ENCODE peak calls at places on chromosomes 4 and X, in seven cellular contexts. J is HepG2, X is fibroblast of lung, Q is IMR-90, I is endothelial cell of umbilical vein, U is PC-9, M is K562. Y is an unnamed sample.

GRCh38 chrX:18353931-18354368 is 538 bp downstream of the SCML2 start:
- DNase-seq in J (peak; percentile 7), X (no peak), Q (no peak), I (no peak), U (no peak), M (peak; percentile 46), Y (no peak)

GRCh38 chr4:141254326-141254725 is 33.6 kb downstream of the ZNF330 start:
- DNase-seq in J (no peak), X (no peak), Q (no peak), I (no peak), U (no peak), M (no peak), Y (no peak)

GRCh38 chr4:182449960-182450359 is 206.8 kb downstream of the TENM3 start:
- DNase-seq in J (no peak), X (peak; percentile 23), Q (no peak), I (no peak), U (no peak), M (no peak), Y (no peak)

GRCh38 chr4:111630705-111631104 is 514.5 kb upstream of the FAM241A start:
- DNase-seq in J (peak; percentile 7), X (peak; percentile 30), Q (peak; percentile 42), I (peak; percentile 35), U (no peak), M (no peak), Y (no peak)

GRCh38 chrX:64152857-64153256 is 52.7 kb downstream of the AMER1 start:
- DNase-seq in J (peak; percentile 30), X (no peak), Q (no peak), I (no peak), U (no peak), M (no peak), Y (no peak)

GRCh38 chr4:111494971-111495370 is 650.3 kb upstream of the FAM241A start:
- DNase-seq in J (no peak), X (peak; percentile 79), Q (peak; percentile 27), I (no peak), U (no peak), M (no peak), Y (no peak)

GRCh38 chr4:6701371-6701770 is 7.7 kb downstream of the S100P start:
- DNase-seq in J (peak; percentile 46), X (no peak), Q (no peak), I (no peak), U (no peak), M (peak; percentile 66), Y (peak; percentile 52)

GRCh38 chr4:38759790-38760122 is 23.0 kb downstream of the TLR10 start:
- DNase-seq in J (no peak), X (no peak), Q (no peak), I (no peak), U (no peak), M (no peak), Y (no peak)

GRCh38 chr4:52976523-52977230 is 114.6 kb downstream of the RASL11B start:
- DNase-seq in J (no peak), X (no peak), Q (no peak), I (peak; percentile 5), U (no peak), M (no peak), Y (no peak)

GRCh38 chrX:49951524-49952193 is 29.3 kb downstream of the CLCN5 start:
- DNase-seq in J (no peak), X (peak; percentile 51), Q (no peak), I (no peak), U (no peak), M (no peak), Y (no peak)

GRCh38 chrX:129654652-129655546 is at the start of gene APLN:
- DNase-seq in J (no peak), X (peak; percentile 46), Q (peak; percentile 19), I (peak; percentile 55), U (no peak), M (peak; percentile 38), Y (peak; percentile 86)

GRCh38 chrX:155819525-155819924 is 61.6 kb upstream of the VAMP7 start:
- DNase-seq in J (no peak), X (no peak), Q (no peak), I (no peak), U (no peak), M (no peak), Y (no peak)

GRCh38 chr4:16443504-16444088 is 217.3 kb upstream of the TAPT1 start:
- DNase-seq in J (peak; percentile 30), X (peak; percentile 45), Q (peak; percentile 52), I (peak; percentile 47), U (no peak), M (peak; percentile 34), Y (no peak)

GRCh38 chr4:94208268-94208667 is 603 bp downstream of the SMARCAD1 start:
- DNase-seq in J (no peak), X (no peak), Q (no peak), I (no peak), U (no peak), M (no peak), Y (no peak)

GRCh38 chrX:41491267-41492004 is 44.3 kb downstream of the NYX start:
- DNase-seq in J (no peak), X (peak; percentile 97), Q (peak; percentile 96), I (peak; percentile 86), U (peak; percentile 86), M (no peak), Y (peak; percentile 81)

GRCh38 chrX:112840382-112841113 is at the start of gene AMOT:
- DNase-seq in J (peak; percentile 1), X (peak; percentile 75), Q (peak; percentile 60), I (peak; percentile 77), U (peak; percentile 80), M (peak; percentile 72), Y (peak; percentile 79)

GRCh38 chrX:153763989-153764755 is at the start of gene PLXNB3:
- DNase-seq in J (peak; percentile 57), X (peak; percentile 55), Q (peak; percentile 58), I (peak; percentile 56), U (peak; percentile 68), M (peak; percentile 58), Y (peak; percentile 98)

GRCh38 chr4:147480891-147481576 is at the start of gene EDNRA:
- DNase-seq in J (no peak), X (peak; percentile 72), Q (peak; percentile 68), I (no peak), U (no peak), M (no peak), Y (peak; percentile 81)

GRCh38 chrX:55908685-55909212 is 191.2 kb downstream of the RRAGB start:
- DNase-seq in J (no peak), X (peak; percentile 1), Q (no peak), I (peak; percentile 19), U (peak; percentile 50), M (no peak), Y (no peak)

GRCh38 chrX:49995021-49995731 is 72.8 kb downstream of the CLCN5 start:
- DNase-seq in J (peak; percentile 30), X (peak; percentile 86), Q (peak; percentile 77), I (peak; percentile 10), U (peak; percentile 78), M (no peak), Y (peak; percentile 32)

GRCh38 chrX:30212172-30212571 is 3.2 kb upstream of the MAGEB2 start:
- DNase-seq in J (no peak), X (no peak), Q (no peak), I (no peak), U (no peak), M (no peak), Y (no peak)

GRCh38 chr4:7027284-7027683 is 15.9 kb upstream of the TADA2B start:
- DNase-seq in J (no peak), X (no peak), Q (no peak), I (no peak), U (no peak), M (no peak), Y (peak; percentile 44)

GRCh38 chr4:24915121-24915922 is 2.5 kb upstream of the CCDC149 start:
- DNase-seq in J (peak; percentile 6), X (peak; percentile 9), Q (no peak), I (peak; percentile 20), U (no peak), M (no peak), Y (peak; percentile 73)

GRCh38 chr4:40227284-40227683 is 30.5 kb downstream of the RHOH start:
- DNase-seq in J (no peak), X (no peak), Q (no peak), I (no peak), U (no peak), M (no peak), Y (no peak)

GRCh38 chr4:40231464-40231863 is 34.6 kb downstream of the RHOH start:
- DNase-seq in J (no peak), X (no peak), Q (no peak), I (no peak), U (no peak), M (no peak), Y (no peak)

GRCh38 chr4:40225497-40225896 is 28.7 kb downstream of the RHOH start:
- DNase-seq in J (no peak), X (no peak), Q (no peak), I (no peak), U (no peak), M (no peak), Y (no peak)

GRCh38 chr4:40232610-40233009 is 35.8 kb downstream of the RHOH start:
- DNase-seq in J (no peak), X (no peak), Q (no peak), I (no peak), U (no peak), M (no peak), Y (no peak)

GRCh38 chr4:40228497-40229365 is 31.9 kb downstream of the RHOH start:
- DNase-seq in J (no peak), X (no peak), Q (no peak), I (no peak), U (no peak), M (peak; percentile 48), Y (no peak)
- H3K4me2 ChIP-seq in J (no peak overlapping the region), X (no peak overlapping the region), Q (no peak overlapping the region), I (no peak overlapping the region), U (no peak overlapping the region), M (no peak overlapping the region), Y (no peak overlapping the region)

DNA sequence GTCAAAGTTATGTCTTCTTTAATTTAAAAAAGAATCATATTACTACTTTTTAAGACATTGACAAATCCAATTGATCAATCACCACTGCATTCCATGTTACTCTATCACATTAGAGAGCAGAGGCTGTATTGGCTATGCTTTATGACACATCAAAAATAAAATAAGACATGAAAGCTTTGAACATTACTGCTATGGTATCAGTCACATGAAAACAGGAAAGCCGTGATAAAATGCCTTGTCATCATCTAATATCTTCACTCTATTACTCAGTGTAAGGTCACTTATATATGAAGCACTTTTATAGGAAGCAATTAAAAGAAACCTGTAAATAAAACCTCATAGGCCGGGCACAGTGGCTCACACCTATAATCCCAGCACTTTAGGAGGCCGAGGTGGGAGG is 27.7 kb upstream of the CEP135 start:
- DNase-seq in J (no peak), X (no peak), Q (no peak), I (peak; percentile 23), U (no peak), M (no peak), Y (no peak)
- TF ChIP-seq CTCF in J (no peak), X (no peak), Q (no peak), I (no peak), U (no peak), M (no peak), Y (no peak)

GRCh38 chr4:120062663-120063195 is 3.9 kb downstream of the MAD2L1 start:
- DNase-seq in J (no peak), X (no peak), Q (peak; percentile 53), I (no peak), U (no peak), M (no peak), Y (peak; percentile 76)
- H3K36me3 ChIP-seq in J (peaks cover 7% of the 10 kb centered on the region), X (no peaks in the 10 kb centered on the region), Q (no peaks in the 10 kb centered on the region), I (peaks cover 18% of the 10 kb centered on the region), U (peaks cover 4% of the 10 kb centered on the region), M (peaks cover 72% of the 10 kb centered on the region), Y (peaks cover 5% of the 10 kb centered on the region)

GRCh38 chr4:138158746-138159297 is 83.3 kb downstream of the SLC7A11 start:
- DNase-seq in J (no peak), X (peak; percentile 86), Q (peak; percentile 91), I (peak; percentile 43), U (no peak), M (no peak), Y (no peak)
- H3K4me2 ChIP-seq in J (no peak overlapping the region), X (no peak overlapping the region), Q (no peak overlapping the region), I (peak overlapping the region; percentile 22), U (no peak overlapping the region), M (no peak overlapping the region), Y (no peak overlapping the region)